ENCODE peak calls at places on chromosomes 12 and 14, in seven cellular contexts. H is transverse colon, O is A673, A is esophagus muscularis mucosa, N is body of pancreas, F is H9, Q is AG04450. U is an unnamed sample.
A peak's percentile ranks its signal among the peaks of the same experiment; 100 is the strongest.

GRCh38 chr12:105083551-105084105 is 630 bp downstream of the ALDH1L2 start:
- DNase-seq in H (peak; percentile 48), O (peak; percentile 50), A (peak; percentile 94), N (peak; percentile 70), F (peak; percentile 46), Q (peak; percentile 45), U (peak; percentile 35)

GRCh38 chr12:46224401-46224800 is 44.4 kb downstream of the SLC38A1 start:
- DNase-seq in H (peak; percentile 39), O (no peak), A (no peak), N (no peak), F (no peak), Q (no peak), U (peak; percentile 19)

GRCh38 chr12:71157601-71158233 is at the start of gene TSPAN8:
- DNase-seq in H (peak; percentile 77), O (peak; percentile 57), A (no peak), N (no peak), F (no peak), Q (no peak), U (no peak)

GRCh38 chr12:46603776-46604456 is 221.9 kb downstream of the SLC38A4 start:
- DNase-seq in H (no peak), O (no peak), A (no peak), N (no peak), F (no peak), Q (no peak), U (no peak)

GRCh38 chr12:132451172-132451835 is 38.6 kb upstream of the FBRSL1 start:
- DNase-seq in H (no peak), O (no peak), A (no peak), N (no peak), F (no peak), Q (no peak), U (no peak)

GRCh38 chr14:92482621-92483319 is 30.8 kb upstream of the RIN3 start:
- DNase-seq in H (peak; percentile 3), O (no peak), A (no peak), N (no peak), F (peak; percentile 12), Q (no peak), U (no peak)

GRCh38 chr12:50986961-50987737 is 34.8 kb downstream of the HIGD1C start:
- DNase-seq in H (peak; percentile 63), O (peak; percentile 53), A (no peak), N (peak; percentile 53), F (peak; percentile 71), Q (peak; percentile 32), U (peak; percentile 48)

GRCh38 chr12:124823272-124823970 is 40.2 kb downstream of the SCARB1 start:
- DNase-seq in H (no peak), O (no peak), A (no peak), N (no peak), F (no peak), Q (no peak), U (no peak)

GRCh38 chr14:59631237-59631636 is 54.6 kb upstream of the CCDC175 start:
- DNase-seq in H (no peak), O (peak; percentile 52), A (no peak), N (no peak), F (peak; percentile 68), Q (no peak), U (no peak)

GRCh38 chr12:54558759-54559158 is 9.4 kb downstream of the PDE1B start:
- DNase-seq in H (no peak), O (no peak), A (no peak), N (no peak), F (no peak), Q (no peak), U (no peak)

GRCh38 chr12:54561164-54561563 is 11.8 kb downstream of the PDE1B start:
- DNase-seq in H (peak; percentile 39), O (no peak), A (no peak), N (no peak), F (no peak), Q (no peak), U (no peak)

GRCh38 chr12:54560374-54560858 is 11.0 kb downstream of the PDE1B start:
- DNase-seq in H (peak; percentile 83), O (peak; percentile 95), A (peak; percentile 97), N (peak; percentile 83), F (peak; percentile 96), Q (no peak), U (peak; percentile 92)

GRCh38 chr12:54558311-54558710 is 8.9 kb downstream of the PDE1B start:
- DNase-seq in H (no peak), O (no peak), A (no peak), N (no peak), F (no peak), Q (no peak), U (no peak)

GRCh38 chr12:54555670-54556257 is 6.4 kb downstream of the PDE1B start:
- DNase-seq in H (no peak), O (peak; percentile 37), A (no peak), N (no peak), F (no peak), Q (no peak), U (no peak)
- H3K27me3 ChIP-seq in H (peaks cover 27% of the 10 kb centered on the region), O (no peaks in the 10 kb centered on the region), A (no peaks in the 10 kb centered on the region), N (no peaks in the 10 kb centered on the region), F (peaks cover 35% of the 10 kb centered on the region), Q (peaks cover 18% of the 10 kb centered on the region), U (peaks cover 3% of the 10 kb centered on the region)

DNA sequence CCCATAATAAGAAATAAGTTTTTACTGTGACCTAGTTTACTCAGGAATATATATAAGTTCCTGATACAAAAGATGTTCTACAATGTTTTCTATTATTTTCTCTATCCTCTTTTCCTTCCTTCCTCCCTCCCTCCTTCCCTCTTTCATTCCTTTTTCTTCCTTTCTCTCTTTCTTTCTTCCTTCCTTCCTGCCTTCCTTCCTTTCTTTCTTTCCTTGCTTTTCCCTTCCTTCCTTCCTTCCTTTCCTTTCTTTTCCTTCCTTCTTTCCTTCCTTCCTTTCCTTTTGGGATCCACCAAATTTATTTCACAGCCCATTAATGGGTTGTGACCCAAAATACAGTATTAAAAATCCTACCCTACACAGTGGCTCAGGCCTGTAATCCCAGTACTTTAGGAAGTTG is 3.9 kb upstream of the VDR start:
- DNase-seq in H (no peak), O (no peak), A (no peak), N (no peak), F (no peak), Q (no peak), U (no peak)
- TF ChIP-seq CTCF in H (no peak), O (no peak), A (no peak), N (no peak), F (no peak), Q (no peak), U (no peak)

GRCh38 chr14:99274346-99275221 is 2.6 kb upstream of the BCL11B start:
- DNase-seq in H (peak; percentile 75), O (peak; percentile 98), A (no peak), N (peak; percentile 51), F (peak; percentile 97), Q (no peak), U (peak; percentile 94)
- H3K27me3 ChIP-seq in H (peaks cover 56% of the 10 kb centered on the region), O (no peaks in the 10 kb centered on the region), A (peaks cover 54% of the 10 kb centered on the region), N (no peaks in the 10 kb centered on the region), F (no peaks in the 10 kb centered on the region), Q (peaks cover 41% of the 10 kb centered on the region), U (no peaks in the 10 kb centered on the region)

GRCh38 chr12:3005736-3006135 is 46.5 kb downstream of the TEAD4 start:
- DNase-seq in H (no peak), O (no peak), A (no peak), N (no peak), F (no peak), Q (no peak), U (no peak)

GRCh38 chr12:3003593-3003992 is 44.4 kb downstream of the TEAD4 start:
- DNase-seq in H (no peak), O (no peak), A (no peak), N (peak; percentile 87), F (peak; percentile 66), Q (no peak), U (no peak)

GRCh38 chr12:3002636-3003035 is 43.4 kb downstream of the TEAD4 start:
- DNase-seq in H (no peak), O (no peak), A (no peak), N (no peak), F (no peak), Q (no peak), U (no peak)

GRCh38 chr12:3000548-3001275 is 41.5 kb downstream of the TEAD4 start:
- DNase-seq in H (no peak), O (peak; percentile 30), A (no peak), N (peak; percentile 54), F (no peak), Q (no peak), U (no peak)

GRCh38 chr12:3004655-3005565 is 45.7 kb downstream of the TEAD4 start:
- DNase-seq in H (no peak), O (no peak), A (no peak), N (no peak), F (no peak), Q (no peak), U (peak; percentile 71)
- TF ChIP-seq CTCF in H (no peak), O (no peak), A (no peak), N (no peak), F (peak; percentile 61), Q (peak; percentile 35), U (no peak)

GRCh38 chr12:188910-189621 is 24.9 kb downstream of the SLC6A12 start:
- DNase-seq in H (peak; percentile 59), O (peak; percentile 69), A (no peak), N (peak; percentile 58), F (peak; percentile 82), Q (peak; percentile 18), U (peak; percentile 57)

GRCh38 chr12:190881-191280 is 23.1 kb downstream of the SLC6A12 start:
- DNase-seq in H (no peak), O (no peak), A (no peak), N (no peak), F (no peak), Q (no peak), U (no peak)

GRCh38 chr12:191541-191940 is 22.4 kb downstream of the SLC6A12 start:
- DNase-seq in H (no peak), O (no peak), A (no peak), N (no peak), F (no peak), Q (no peak), U (no peak)

GRCh38 chr12:186006-186625 is 27.8 kb downstream of the SLC6A12 start:
- DNase-seq in H (no peak), O (no peak), A (no peak), N (no peak), F (no peak), Q (no peak), U (no peak)

DNA sequence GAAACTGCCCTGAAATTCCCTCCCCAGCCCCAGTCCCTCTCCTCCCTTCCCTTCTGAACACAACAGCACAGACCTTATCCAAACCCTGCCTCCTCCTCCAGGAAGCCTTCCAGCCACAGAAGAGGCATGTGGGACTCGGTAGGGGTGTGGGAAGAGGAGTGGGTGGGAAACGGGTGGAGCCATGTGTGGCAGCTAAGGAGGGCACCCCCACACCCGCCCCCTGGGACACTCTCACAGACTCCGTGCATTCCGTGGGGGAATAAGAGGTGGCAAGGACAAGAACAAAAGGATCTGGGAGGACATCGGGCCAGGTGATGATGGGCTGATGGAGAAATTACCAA is 24.4 kb downstream of the SLC6A12 start:
- DNase-seq in H (no peak), O (no peak), A (no peak), N (no peak), F (no peak), Q (no peak), U (no peak)
- H3K27me3 ChIP-seq in H (peaks cover 3% of the 10 kb centered on the region), O (no peaks in the 10 kb centered on the region), A (no peaks in the 10 kb centered on the region), N (no peaks in the 10 kb centered on the region), F (peaks cover 4% of the 10 kb centered on the region), Q (peaks cover 22% of the 10 kb centered on the region), U (no peaks in the 10 kb centered on the region)

DNA sequence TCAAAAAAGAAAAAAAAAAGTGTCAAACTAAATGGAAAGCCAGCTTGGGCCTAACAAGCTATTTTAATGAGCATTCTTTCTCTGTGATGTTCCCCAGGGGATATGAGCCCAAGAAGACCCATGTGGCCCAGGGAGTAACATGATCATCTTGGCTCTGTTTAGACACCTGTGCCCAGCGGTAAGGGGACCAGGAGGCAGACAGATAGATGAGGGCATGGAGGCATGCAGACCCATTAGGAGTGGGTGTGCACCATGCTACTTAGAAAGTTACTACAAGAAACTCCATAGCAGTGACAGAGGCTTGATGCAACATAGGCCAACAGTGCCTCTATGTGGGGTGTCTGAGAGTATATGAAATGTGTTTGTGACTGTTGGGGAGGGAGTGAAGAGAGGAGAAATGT is 3.1 kb upstream of the CREBL2 start:
- DNase-seq in H (no peak), O (peak; percentile 7), A (no peak), N (no peak), F (no peak), Q (no peak), U (no peak)
- TF ChIP-seq CTCF in H (no peak), O (peak; percentile 21), A (no peak), N (no peak), F (peak; percentile 10), Q (no peak), U (no peak)

U was measured in thyroid gland.